ENCODE peak calls at places on chromosomes 4 and X, in four cellular contexts. P is K562, Q is suprapubic skin, L is tibial nerve. B is an unnamed sample.

GRCh38 chr4:78862314-78862737 is 76.9 kb downstream of the PAQR3 start:
- DNase-seq in P (no peak), Q (no peak), L (no peak), B (no peak)

GRCh38 chr4:168822481-168822880 is 187.6 kb downstream of the CBR4 start:
- DNase-seq in P (no peak), Q (no peak), L (no peak), B (no peak)

GRCh38 chr4:33975996-33976395 is 2268.3 kb downstream of the ARAP2 start:
- DNase-seq in P (no peak), Q (no peak), L (no peak), B (no peak)

GRCh38 chrX:150566734-150567182 is 1.7 kb upstream of the MTM1 start:
- DNase-seq in P (no peak), Q (no peak), L (no peak), B (no peak)

GRCh38 chr4:107035711-107036601 is at the start of gene DKK2:
- DNase-seq in P (no peak), Q (peak; percentile 78), L (peak; percentile 21), B (peak; percentile 74)

GRCh38 chrX:24799565-24799964 is 105.8 kb downstream of the POLA1 start:
- DNase-seq in P (no peak), Q (no peak), L (no peak), B (no peak)

GRCh38 chr4:40486534-40486933 is 143.1 kb downstream of the RBM47 start:
- DNase-seq in P (no peak), Q (no peak), L (no peak), B (no peak)

GRCh38 chr4:174538123-174538875 is 16.0 kb upstream of the HPGD start:
- DNase-seq in P (peak; percentile 16), Q (no peak), L (no peak), B (no peak)

GRCh38 chr4:105634402-105634801 is 74.1 kb downstream of the INTS12 start:
- DNase-seq in P (no peak), Q (no peak), L (no peak), B (no peak)

GRCh38 chr4:187656953-187657352 is 338.6 kb upstream of the ZFP42 start:
- DNase-seq in P (no peak), Q (no peak), L (no peak), B (no peak)

GRCh38 chr4:61572160-61572559 is 372.0 kb downstream of the ADGRL3 start:
- DNase-seq in P (no peak), Q (no peak), L (no peak), B (no peak)

GRCh38 chr4:53477038-53477565 is 99.7 kb downstream of the FIP1L1 start:
- DNase-seq in P (no peak), Q (no peak), L (no peak), B (no peak)

GRCh38 chr4:174069848-174070330 is 213.6 kb downstream of the FBXO8 start:
- DNase-seq in P (no peak), Q (no peak), L (no peak), B (no peak)

GRCh38 chr4:124650614-124651013 is 61.9 kb downstream of the ANKRD50 start:
- DNase-seq in P (no peak), Q (no peak), L (no peak), B (no peak)

GRCh38 chr4:150078996-150079581 is 844 bp downstream of the DCLK2 start:
- DNase-seq in P (no peak), Q (peak; percentile 68), L (peak; percentile 13), B (peak; percentile 77)

GRCh38 chr4:6307891-6308290 is 38.2 kb downstream of the WFS1 start:
- DNase-seq in P (no peak), Q (no peak), L (no peak), B (no peak)

GRCh38 chr4:152679414-152680281 is at the start of gene TMEM154:
- DNase-seq in P (no peak), Q (peak; percentile 70), L (peak; percentile 23), B (peak; percentile 72)

GRCh38 chrX:106933538-106933961 is 13.3 kb downstream of the CLDN2 start:
- DNase-seq in P (no peak), Q (no peak), L (no peak), B (no peak)

GRCh38 chrX:36909584-36909983 is 98.6 kb upstream of the FAM47C start:
- DNase-seq in P (no peak), Q (no peak), L (no peak), B (no peak)

GRCh38 chr4:174749091-174749490 is 80.0 kb downstream of the GLRA3 start:
- DNase-seq in P (no peak), Q (no peak), L (no peak), B (no peak)

GRCh38 chrX:71143508-71143907 is 1.1 kb upstream of the NLGN3 start:
- DNase-seq in P (no peak), Q (no peak), L (peak; percentile 38), B (peak; percentile 79)

GRCh38 chr4:170464614-170465197 is 374.9 kb upstream of the AADAT start:
- DNase-seq in P (no peak), Q (no peak), L (no peak), B (no peak)

GRCh38 chr4:140078366-140078765 is 75.6 kb downstream of the MAML3 start:
- DNase-seq in P (no peak), Q (no peak), L (no peak), B (no peak)

GRCh38 chrX:130555757-130556156 is 154.0 kb downstream of the RBMX2 start:
- DNase-seq in P (no peak), Q (no peak), L (no peak), B (no peak)

GRCh38 chr4:123737156-123737555 is 340.6 kb downstream of the SPRY1 start:
- DNase-seq in P (no peak), Q (no peak), L (no peak), B (no peak)

GRCh38 chr4:146488495-146489174 is 33.1 kb downstream of the SLC10A7 start:
- DNase-seq in P (no peak), Q (no peak), L (no peak), B (no peak)

GRCh38 chr4:25658357-25658771 is 2.7 kb downstream of the SLC34A2 start:
- DNase-seq in P (no peak), Q (no peak), L (no peak), B (no peak)

GRCh38 chr4:174012135-174012923 is 271.1 kb downstream of the FBXO8 start:
- DNase-seq in P (no peak), Q (no peak), L (no peak), B (no peak)

GRCh38 chrX:17500145-17500579 is 125.2 kb downstream of the NHS start:
- DNase-seq in P (no peak), Q (no peak), L (no peak), B (no peak)
- TF ChIP-seq EP300 in P (no peak), Q (no peak), L (no peak), B (no peak)

GRCh38 chr4:48481581-48481980 is 1.6 kb upstream of the SLC10A4 start:
- DNase-seq in P (peak; percentile 27), Q (no peak), L (no peak), B (no peak)

GRCh38 chr4:48484494-48485168 is 1.5 kb downstream of the SLC10A4 start:
- DNase-seq in P (no peak), Q (no peak), L (no peak), B (no peak)

GRCh38 chr4:48483006-48483776 is at the start of gene SLC10A4:
- DNase-seq in P (peak; percentile 85), Q (no peak), L (no peak), B (no peak)

GRCh38 chr4:48478273-48478672 is 4.9 kb upstream of the SLC10A4 start:
- DNase-seq in P (no peak), Q (no peak), L (no peak), B (no peak)

DNA sequence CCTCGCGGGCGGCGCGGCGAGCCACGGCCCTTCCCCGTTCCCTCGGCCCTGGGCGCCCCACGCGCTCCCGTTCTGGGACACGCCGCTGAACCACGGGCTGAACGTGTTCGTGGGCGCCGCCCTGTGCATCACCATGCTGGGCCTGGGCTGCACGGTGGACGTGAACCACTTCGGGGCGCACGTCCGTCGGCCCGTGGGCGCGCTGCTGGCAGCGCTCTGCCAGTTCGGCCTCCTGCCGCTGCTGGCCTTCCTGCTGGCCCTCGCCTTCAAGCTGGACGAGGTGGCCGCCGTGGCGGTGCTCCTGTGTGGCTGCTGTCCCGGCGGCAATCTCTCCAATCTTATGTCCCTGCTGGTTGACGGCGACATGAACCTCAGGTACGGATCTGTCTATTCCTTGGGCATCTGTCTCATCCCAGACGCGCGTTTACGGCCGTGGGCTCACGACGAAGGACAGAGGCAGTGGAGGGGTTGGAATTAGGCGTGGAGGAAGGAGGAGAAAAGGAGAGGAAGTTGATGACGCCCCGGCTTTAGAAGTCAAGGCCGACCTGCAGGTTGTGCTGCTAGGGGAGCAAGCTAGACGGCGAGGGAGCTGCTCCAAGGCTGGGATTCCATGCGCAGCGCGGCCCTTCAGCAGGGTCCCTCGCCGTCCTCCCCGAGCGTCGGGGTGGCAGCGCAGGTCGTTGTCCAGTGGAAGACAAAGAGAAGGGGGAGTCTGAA is 792 bp downstream of the SLC10A4 start:
- DNase-seq in P (peak; percentile 30), Q (no peak), L (no peak), B (no peak)
- H3K4me3 ChIP-seq in P (peak overlapping the region; percentile 51), Q (peak overlapping the region; percentile 52), L (no peak overlapping the region), B (peak overlapping the region; percentile 17)

GRCh38 chrX:23788946-23789345 is 6.0 kb downstream of the SAT1 start:
- DNase-seq in P (no peak), Q (no peak), L (no peak), B (no peak)
- H3K27ac ChIP-seq in P (no peak overlapping the region), Q (no peak overlapping the region), L (no peak overlapping the region), B (no peak overlapping the region)

DNA sequence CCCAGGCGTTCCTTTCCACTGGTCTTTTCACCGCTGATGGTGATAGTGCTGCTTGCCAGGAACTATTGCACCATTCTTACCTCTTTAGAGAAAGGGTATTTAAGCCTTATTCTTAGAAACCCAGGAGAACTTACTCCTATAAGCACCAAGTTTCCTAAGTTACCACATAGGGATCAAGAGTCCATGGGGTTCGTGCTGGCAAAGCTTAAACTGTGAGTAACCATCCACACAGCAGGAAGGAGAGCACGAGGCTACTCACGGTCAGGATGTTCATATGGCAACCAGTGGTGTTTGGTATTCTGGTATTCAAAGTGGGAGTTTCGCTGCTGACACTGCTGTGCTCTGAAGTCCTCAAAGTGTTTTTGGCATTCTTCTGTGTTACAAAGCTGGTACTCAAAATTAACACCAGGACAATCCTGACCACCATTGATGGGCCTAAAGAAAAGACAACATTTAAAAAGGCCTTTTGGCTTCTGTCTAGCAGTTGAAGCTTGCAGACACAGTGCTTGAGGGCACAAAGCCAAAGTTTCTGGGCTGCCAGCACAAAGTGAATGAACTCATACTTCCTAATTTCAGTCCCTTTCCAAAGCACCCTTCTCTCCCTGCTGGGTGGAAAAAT is 256.9 kb downstream of the ADAMTS3 start:
- DNase-seq in P (no peak), Q (peak; percentile 72), L (peak; percentile 46), B (peak; percentile 89)
- TF ChIP-seq EP300 in P (no peak), Q (no peak), L (no peak), B (no peak)

GRCh38 chr4:99821918-99822503 is 5.4 kb downstream of the DAPP1 start:
- DNase-seq in P (no peak), Q (no peak), L (no peak), B (no peak)

GRCh38 chr4:99816611-99817309 is at the start of gene DAPP1:
- DNase-seq in P (no peak), Q (peak; percentile 73), L (no peak), B (peak; percentile 70)

GRCh38 chr4:99817310-99817885 is 771 bp downstream of the DAPP1 start:
- DNase-seq in P (no peak), Q (no peak), L (no peak), B (no peak)

GRCh38 chr4:99815597-99816011 is 1.0 kb upstream of the DAPP1 start:
- DNase-seq in P (no peak), Q (no peak), L (no peak), B (no peak)

GRCh38 chr4:99818661-99819060 is 2.0 kb downstream of the DAPP1 start:
- DNase-seq in P (no peak), Q (no peak), L (no peak), B (no peak)
- H3K4me3 ChIP-seq in P (no peak overlapping the region), Q (no peak overlapping the region), L (no peak overlapping the region), B (no peak overlapping the region)